ENCODE peak calls at places on chromosomes 5 and 9, in five cellular contexts. One of them, this sample, is unnamed.
A peak's percentile ranks its signal among the peaks of the same experiment; 100 is the strongest.

GRCh38 chr5:68251386-68251785 is 35.8 kb downstream of the PIK3R1 start:
- DNase-seq in esophagus squamous epithelium: no peak
- DNase-seq in naive thymus-derived CD8-positive, alpha-beta T cell: peak; percentile 41
- DNase-seq in neuronal stem cell: no peak
- DNase-seq in stimulated activated naive CD4-positive, alpha-beta T cell treated with Interleukin-2 at 50 U/mL for 16 hours: peak; percentile 56
- DNase-seq in this sample: no peak

GRCh38 chr5:107950774-107951173 is 280.0 kb upstream of the EFNA5 start:
- DNase-seq in neuronal stem cell: no peak
- DNase-seq in stimulated activated naive CD4-positive, alpha-beta T cell treated with Interleukin-2 at 50 U/mL for 16 hours: no peak
- DNase-seq in naive thymus-derived CD8-positive, alpha-beta T cell: no peak
- DNase-seq in esophagus squamous epithelium: no peak
- DNase-seq in this sample: no peak

GRCh38 chr5:178674334-178674733 is 47.5 kb upstream of the CLK4 start:
- DNase-seq in stimulated activated naive CD4-positive, alpha-beta T cell treated with Interleukin-2 at 50 U/mL for 16 hours: no peak
- DNase-seq in naive thymus-derived CD8-positive, alpha-beta T cell: no peak
- DNase-seq in neuronal stem cell: no peak
- DNase-seq in esophagus squamous epithelium: no peak
- DNase-seq in this sample: no peak

GRCh38 chr5:132060501-132061161 is at the start of gene IL3:
- DNase-seq in esophagus squamous epithelium: no peak
- DNase-seq in stimulated activated naive CD4-positive, alpha-beta T cell treated with Interleukin-2 at 50 U/mL for 16 hours: no peak
- DNase-seq in naive thymus-derived CD8-positive, alpha-beta T cell: no peak
- DNase-seq in neuronal stem cell: no peak
- DNase-seq in this sample: no peak

GRCh38 chr9:93024646-93024910 is 33.9 kb upstream of the SUSD3 start:
- DNase-seq in neuronal stem cell: no peak
- DNase-seq in naive thymus-derived CD8-positive, alpha-beta T cell: no peak
- DNase-seq in stimulated activated naive CD4-positive, alpha-beta T cell treated with Interleukin-2 at 50 U/mL for 16 hours: no peak
- DNase-seq in esophagus squamous epithelium: no peak
- DNase-seq in this sample: no peak

GRCh38 chr5:103127292-103127691 is 7.2 kb downstream of the PPIP5K2 start:
- DNase-seq in neuronal stem cell: no peak
- DNase-seq in stimulated activated naive CD4-positive, alpha-beta T cell treated with Interleukin-2 at 50 U/mL for 16 hours: no peak
- DNase-seq in esophagus squamous epithelium: no peak
- DNase-seq in naive thymus-derived CD8-positive, alpha-beta T cell: no peak
- DNase-seq in this sample: no peak

GRCh38 chr9:105828171-105828570 is 133.8 kb downstream of the TMEM38B start:
- DNase-seq in naive thymus-derived CD8-positive, alpha-beta T cell: no peak
- DNase-seq in neuronal stem cell: no peak
- DNase-seq in stimulated activated naive CD4-positive, alpha-beta T cell treated with Interleukin-2 at 50 U/mL for 16 hours: no peak
- DNase-seq in esophagus squamous epithelium: no peak
- DNase-seq in this sample: no peak

GRCh38 chr9:69397384-69398214 is 72.6 kb downstream of the ENTREP1 start:
- DNase-seq in neuronal stem cell: no peak
- DNase-seq in esophagus squamous epithelium: no peak
- DNase-seq in stimulated activated naive CD4-positive, alpha-beta T cell treated with Interleukin-2 at 50 U/mL for 16 hours: no peak
- DNase-seq in naive thymus-derived CD8-positive, alpha-beta T cell: no peak
- DNase-seq in this sample: no peak

GRCh38 chr5:74540582-74540981 is 99.9 kb downstream of the ENC1 start:
- DNase-seq in esophagus squamous epithelium: no peak
- DNase-seq in stimulated activated naive CD4-positive, alpha-beta T cell treated with Interleukin-2 at 50 U/mL for 16 hours: no peak
- DNase-seq in neuronal stem cell: no peak
- DNase-seq in naive thymus-derived CD8-positive, alpha-beta T cell: no peak
- DNase-seq in this sample: no peak

GRCh38 chr5:73039082-73039481 is 81.3 kb upstream of the TMEM171 start:
- DNase-seq in esophagus squamous epithelium: no peak
- DNase-seq in stimulated activated naive CD4-positive, alpha-beta T cell treated with Interleukin-2 at 50 U/mL for 16 hours: no peak
- DNase-seq in neuronal stem cell: no peak
- DNase-seq in naive thymus-derived CD8-positive, alpha-beta T cell: no peak
- DNase-seq in this sample: no peak

GRCh38 chr9:134987906-134988700 is 70.4 kb upstream of the FCN1 start:
- DNase-seq in esophagus squamous epithelium: no peak
- DNase-seq in neuronal stem cell: no peak
- DNase-seq in stimulated activated naive CD4-positive, alpha-beta T cell treated with Interleukin-2 at 50 U/mL for 16 hours: no peak
- DNase-seq in naive thymus-derived CD8-positive, alpha-beta T cell: no peak
- DNase-seq in this sample: no peak

GRCh38 chr9:129007035-129007765 is 20.9 kb downstream of the SH3GLB2 start:
- DNase-seq in neuronal stem cell: no peak
- DNase-seq in esophagus squamous epithelium: no peak
- DNase-seq in stimulated activated naive CD4-positive, alpha-beta T cell treated with Interleukin-2 at 50 U/mL for 16 hours: no peak
- DNase-seq in naive thymus-derived CD8-positive, alpha-beta T cell: no peak
- DNase-seq in this sample: no peak

GRCh38 chr5:96785719-96786118 is 22.0 kb downstream of the ERAP1 start:
- DNase-seq in stimulated activated naive CD4-positive, alpha-beta T cell treated with Interleukin-2 at 50 U/mL for 16 hours: no peak
- DNase-seq in neuronal stem cell: no peak
- DNase-seq in naive thymus-derived CD8-positive, alpha-beta T cell: no peak
- DNase-seq in esophagus squamous epithelium: no peak
- DNase-seq in this sample: no peak

GRCh38 chr5:36637101-36637500 is 30.7 kb downstream of the SLC1A3 start:
- DNase-seq in esophagus squamous epithelium: no peak
- DNase-seq in neuronal stem cell: no peak
- DNase-seq in naive thymus-derived CD8-positive, alpha-beta T cell: no peak
- DNase-seq in stimulated activated naive CD4-positive, alpha-beta T cell treated with Interleukin-2 at 50 U/mL for 16 hours: no peak
- DNase-seq in this sample: no peak

GRCh38 chr9:2621678-2622360 is at the start of gene VLDLR:
- DNase-seq in stimulated activated naive CD4-positive, alpha-beta T cell treated with Interleukin-2 at 50 U/mL for 16 hours: peak; percentile 41
- DNase-seq in esophagus squamous epithelium: no peak
- DNase-seq in neuronal stem cell: peak; percentile 56
- DNase-seq in naive thymus-derived CD8-positive, alpha-beta T cell: no peak
- DNase-seq in this sample: no peak

This sample was measured in cerebellar nuclear complex.